ENCODE peak calls at places on chromosome 15, in seven cellular contexts. F is NB4, V is K562, L is HepG2, Y is right lobe of liver, C is A549, D is transverse colon. G is an unnamed sample.

GRCh38 chr15:65377105-65377975 is 462 bp downstream of the IGDCC3 start:
- DNase-seq in F (peak), C (peak), Y (no peak), L (no peak), D (no peak), V (no peak), G (no peak)

GRCh38 chr15:26866298-26867198 is at the start of gene GABRA5:
- DNase-seq in D (no peak), Y (no peak), C (peak), V (no peak), F (no peak), L (no peak), G (no peak)

GRCh38 chr15:34275154-34275553 is 50.3 kb downstream of the EMC4 start:
- DNase-seq in V (no peak), C (no peak), D (no peak), Y (no peak), F (no peak), L (no peak), G (no peak)

GRCh38 chr15:63044077-63044644 is 1.6 kb downstream of the TPM1 start:
- DNase-seq in L (no peak), D (no peak), Y (no peak), V (no peak), C (no peak), F (no peak), G (no peak)

GRCh38 chr15:73051402-73051810 is 857 bp upstream of the NEO1 start:
- DNase-seq in C (no peak), D (peak), L (no peak), V (no peak), Y (peak), F (no peak), G (no peak)

GRCh38 chr15:81327526-81327925 is 3.6 kb upstream of the STARD5 start:
- DNase-seq in F (no peak), C (no peak), Y (no peak), V (no peak), L (no peak), D (no peak), G (peak)

GRCh38 chr15:92612891-92613290 is 42.7 kb downstream of the FAM174B start:
- DNase-seq in V (no peak), F (no peak), C (no peak), Y (no peak), L (no peak), D (no peak), G (no peak)

GRCh38 chr15:60614862-60615771 is 136.2 kb upstream of the ICE2 start:
- DNase-seq in F (no peak), V (peak), Y (no peak), L (no peak), C (no peak), D (peak), G (no peak)

GRCh38 chr15:74781673-74782595 is at the start of gene CSK:
- DNase-seq in F (peak), Y (peak), L (no peak), C (peak), V (peak), D (peak), G (peak)

GRCh38 chr15:74252291-74253080 is 16.4 kb downstream of the CCDC33 start:
- DNase-seq in F (no peak), L (no peak), Y (no peak), D (no peak), V (no peak), C (no peak), G (no peak)

GRCh38 chr15:68413363-68414255 is 18.4 kb downstream of the ITGA11 start:
- DNase-seq in V (no peak), L (no peak), C (no peak), F (no peak), D (no peak), Y (peak), G (no peak)

GRCh38 chr15:34248190-34248589 is 23.4 kb downstream of the EMC4 start:
- DNase-seq in Y (no peak), D (no peak), C (no peak), F (no peak), L (no peak), V (peak), G (no peak)

GRCh38 chr15:58223432-58223831 is 85.3 kb downstream of the AQP9 start:
- DNase-seq in V (no peak), D (no peak), Y (no peak), F (no peak), L (no peak), C (no peak), G (no peak)

GRCh38 chr15:70053703-70054229 is 44.0 kb downstream of the TLE3 start:
- DNase-seq in D (no peak), L (no peak), F (no peak), V (no peak), C (no peak), Y (no peak), G (no peak)

GRCh38 chr15:70050970-70051369 is 46.7 kb downstream of the TLE3 start:
- DNase-seq in V (no peak), C (no peak), L (no peak), Y (peak), F (no peak), D (no peak), G (no peak)

GRCh38 chr15:70053006-70053702 is 44.6 kb downstream of the TLE3 start:
- DNase-seq in F (no peak), D (no peak), Y (peak), L (no peak), C (no peak), V (no peak), G (no peak)

GRCh38 chr15:70050447-70050846 is 47.3 kb downstream of the TLE3 start:
- DNase-seq in F (no peak), L (no peak), Y (peak), V (no peak), C (no peak), D (no peak), G (no peak)

GRCh38 chr15:70051948-70052633 is 45.6 kb downstream of the TLE3 start:
- DNase-seq in V (no peak), Y (peak), F (no peak), L (no peak), C (no peak), D (no peak), G (no peak)
- TF ChIP-seq POLR2A in V (no peak), Y (no peak), F (no peak), L (no peak), C (no peak), D (no peak), G (no peak)

GRCh38 chr15:67107014-67107812 is 41.8 kb downstream of the SMAD3 start:
- DNase-seq in F (no peak), V (peak), D (peak), C (peak), L (peak), Y (no peak), G (peak)

GRCh38 chr15:67109141-67110034 is 44.0 kb downstream of the SMAD3 start:
- DNase-seq in V (no peak), D (peak), C (peak), Y (peak), L (peak), F (peak), G (no peak)

GRCh38 chr15:67110958-67111864 is 45.8 kb downstream of the SMAD3 start:
- DNase-seq in Y (no peak), F (no peak), L (no peak), D (no peak), C (no peak), V (no peak), G (no peak)

GRCh38 chr15:67108122-67108871 is 42.9 kb downstream of the SMAD3 start:
- DNase-seq in Y (no peak), L (peak), V (no peak), F (peak), C (peak), D (no peak), G (no peak)

GRCh38 chr15:67110400-67110799 is 45.0 kb downstream of the SMAD3 start:
- DNase-seq in Y (no peak), L (no peak), C (peak), F (no peak), D (no peak), V (no peak), G (no peak)
- TF ChIP-seq POLR2A in Y (no peak), L (no peak), C (no peak), F (no peak), D (no peak), V (no peak), G (no peak)

GRCh38 chr15:40256642-40257235 is 17.9 kb downstream of the PAK6 start:
- DNase-seq in F (no peak), Y (no peak), V (no peak), C (no peak), L (no peak), D (no peak), G (no peak)
- TF ChIP-seq POLR2A in F (no peak), Y (no peak), V (no peak), C (no peak), L (no peak), D (no peak), G (no peak)

GRCh38 chr15:88647362-88648105 is 8.7 kb downstream of the ISG20 start:
- DNase-seq in V (no peak), D (peak), Y (peak), F (no peak), L (no peak), C (no peak), G (no peak)

GRCh38 chr15:88644741-88645140 is 5.9 kb downstream of the ISG20 start:
- DNase-seq in L (no peak), C (no peak), V (no peak), D (no peak), F (no peak), Y (no peak), G (no peak)

GRCh38 chr15:88646088-88646405 is 7.2 kb downstream of the ISG20 start:
- DNase-seq in D (no peak), Y (no peak), V (no peak), F (no peak), C (no peak), L (no peak), G (no peak)

GRCh38 chr15:88646951-88647350 is 8.1 kb downstream of the ISG20 start:
- DNase-seq in L (no peak), V (no peak), F (no peak), C (no peak), D (no peak), Y (peak), G (no peak)

GRCh38 chr15:88645171-88646087 is 6.6 kb downstream of the ISG20 start:
- DNase-seq in D (no peak), L (no peak), Y (peak), F (no peak), C (no peak), V (no peak), G (no peak)
- TF ChIP-seq POLR2A in D (no peak), L (no peak), Y (no peak), F (no peak), C (no peak), V (no peak), G (no peak)

GRCh38 chr15:88467935-88468528 is 524 bp downstream of the MRPS11 start:
- DNase-seq in Y (no peak), F (peak), C (peak), D (no peak), L (no peak), V (peak), G (no peak)

GRCh38 chr15:88469321-88469720 is 1.8 kb downstream of the MRPS11 start:
- DNase-seq in V (no peak), C (no peak), L (no peak), Y (no peak), F (no peak), D (no peak), G (no peak)

GRCh38 chr15:88463870-88464532 is 3.2 kb downstream of the MRPL46 start:
- DNase-seq in Y (no peak), D (no peak), L (peak), V (no peak), F (no peak), C (no peak), G (no peak)

GRCh38 chr15:88465633-88466219 is 1.5 kb downstream of the MRPL46 start:
- DNase-seq in L (peak), C (peak), Y (peak), F (peak), D (no peak), V (peak), G (no peak)

GRCh38 chr15:88467073-88467934 is at the start of the genes MRPL46 and MRPS11:
- DNase-seq in C (peak), F (peak), Y (peak), D (peak), V (peak), L (peak), G (peak)
- TF ChIP-seq POLR2A in C (peak), F (peak), Y (peak), D (peak), V (peak), L (peak), G (peak)

GRCh38 chr15:90184786-90185704 is 16.1 kb upstream of the SEMA4B start:
- DNase-seq in Y (peak), D (peak), C (peak), V (peak), F (peak), L (peak), G (peak)
- TF ChIP-seq POLR2A in Y (peak), D (peak), C (peak), V (no peak), F (peak), L (peak), G (peak)